ENCODE peak calls at places on chromosome 10, in ten cellular contexts. N is cardiac fibroblast, R is AG04450, C is adrenal gland, O is Peyer's patch, Y is cardiac muscle cell, E is endothelial cell of umbilical vein, H is uterus, I is fibroblast of pulmonary artery, L is WERI-Rb-1. J is an unnamed sample.

GRCh38 chr10:33277135-33277536 is 57.3 kb downstream of the NRP1 start:
- DNase-seq in N (peak), R (no peak), C (peak), O (peak), Y (no peak), E (peak), H (no peak), I (peak), L (no peak), J (no peak)

GRCh38 chr10:132006966-132007365 is 25.2 kb upstream of the BNIP3 start:
- DNase-seq in N (no peak), R (no peak), C (no peak), O (no peak), Y (no peak), E (no peak), H (no peak), I (no peak), L (no peak), J (no peak)

GRCh38 chr10:132654708-132655661 is 117.4 kb downstream of the INPP5A start:
- DNase-seq in N (peak), R (peak), C (peak), O (peak), Y (peak), E (peak), H (peak), I (peak), L (peak), J (no peak)

GRCh38 chr10:104038537-104038936 is 47.1 kb downstream of the COL17A1 start:
- DNase-seq in N (no peak), R (no peak), C (no peak), O (no peak), Y (no peak), E (no peak), H (no peak), I (no peak), L (no peak), J (no peak)

GRCh38 chr10:31921031-31921430 is 7.6 kb downstream of the ARHGAP12 start:
- DNase-seq in N (no peak), R (no peak), C (no peak), O (no peak), Y (no peak), E (no peak), H (no peak), I (no peak), L (no peak), J (no peak)

GRCh38 chr10:58206251-58206650 is 61.4 kb downstream of the IPMK start:
- DNase-seq in N (no peak), R (no peak), C (no peak), O (no peak), Y (no peak), E (no peak), H (no peak), I (no peak), L (no peak), J (no peak)

GRCh38 chr10:132058793-132059759 is 6.7 kb upstream of the JAKMIP3 start:
- DNase-seq in N (no peak), R (no peak), C (no peak), O (peak), Y (no peak), E (no peak), H (no peak), I (no peak), L (no peak), J (no peak)

GRCh38 chr10:114073787-114074186 is 30.1 kb downstream of the ADRB1 start:
- DNase-seq in N (no peak), R (no peak), C (no peak), O (peak), Y (no peak), E (no peak), H (no peak), I (no peak), L (peak), J (no peak)

GRCh38 chr10:104327745-104328635 is 10.3 kb downstream of the ITPRIP start:
- DNase-seq in N (peak), R (no peak), C (no peak), O (peak), Y (peak), E (peak), H (no peak), I (peak), L (no peak), J (no peak)

GRCh38 chr10:105549731-105550130 is 908.6 kb downstream of the SORCS3 start:
- DNase-seq in N (no peak), R (no peak), C (no peak), O (no peak), Y (no peak), E (no peak), H (no peak), I (no peak), L (no peak), J (no peak)

GRCh38 chr10:3741688-3742461 is 43.1 kb downstream of the KLF6 start:
- DNase-seq in N (no peak), R (no peak), C (no peak), O (no peak), Y (peak), E (no peak), H (no peak), I (peak), L (no peak), J (no peak)

GRCh38 chr10:92572362-92573090 is 1.4 kb downstream of the IDE start:
- DNase-seq in N (no peak), R (no peak), C (no peak), O (no peak), Y (no peak), E (peak), H (no peak), I (no peak), L (peak), J (no peak)

GRCh38 chr10:83253272-83253671 is 886.0 kb upstream of the GHITM start:
- DNase-seq in N (no peak), R (no peak), C (no peak), O (no peak), Y (no peak), E (no peak), H (no peak), I (no peak), L (no peak), J (no peak)

GRCh38 chr10:65394898-65395297 is 1530.9 kb upstream of the LRRTM3 start:
- DNase-seq in N (peak), R (no peak), C (no peak), O (no peak), Y (peak), E (peak), H (no peak), I (peak), L (no peak), J (peak)

GRCh38 chr10:93469454-93469853 is 12.7 kb downstream of the MYOF start:
- DNase-seq in N (no peak), R (no peak), C (no peak), O (no peak), Y (no peak), E (no peak), H (no peak), I (no peak), L (no peak), J (no peak)

GRCh38 chr10:67242531-67242930 is 316.7 kb downstream of the LRRTM3 start:
- DNase-seq in N (no peak), R (no peak), C (no peak), O (no peak), Y (no peak), E (no peak), H (no peak), I (no peak), L (no peak), J (no peak)

GRCh38 chr10:61821153-61821552 is 80.3 kb upstream of the ARID5B start:
- DNase-seq in N (no peak), R (no peak), C (no peak), O (no peak), Y (no peak), E (no peak), H (no peak), I (no peak), L (no peak), J (peak)

GRCh38 chr10:5596611-5597341 is 69.6 kb downstream of the ASB13 start:
- DNase-seq in N (no peak), R (no peak), C (no peak), O (no peak), Y (no peak), E (no peak), H (no peak), I (no peak), L (no peak), J (no peak)

GRCh38 chr10:42574336-42574735 is 64.0 kb downstream of the ZNF33B start:
- DNase-seq in N (no peak), R (no peak), C (no peak), O (no peak), Y (no peak), E (no peak), H (no peak), I (no peak), L (no peak), J (no peak)

GRCh38 chr10:33180390-33180789 is 154.1 kb downstream of the NRP1 start:
- DNase-seq in N (peak), R (no peak), C (no peak), O (no peak), Y (no peak), E (no peak), H (no peak), I (no peak), L (no peak), J (no peak)

GRCh38 chr10:113856563-113856962 is 2.1 kb downstream of the NHLRC2 start:
- DNase-seq in N (peak), R (no peak), C (no peak), O (no peak), Y (no peak), E (peak), H (no peak), I (peak), L (no peak), J (no peak)

GRCh38 chr10:124341768-124342135 is 77.0 kb downstream of the OAT start:
- DNase-seq in N (no peak), R (no peak), C (no peak), O (peak), Y (no peak), E (no peak), H (no peak), I (no peak), L (no peak), J (no peak)

GRCh38 chr10:101775273-101776131 is at the start of gene FGF8:
- DNase-seq in N (no peak), R (no peak), C (no peak), O (peak), Y (no peak), E (no peak), H (no peak), I (no peak), L (no peak), J (no peak)

GRCh38 chr10:69318087-69318996 is 40.0 kb downstream of the HK1 start:
- DNase-seq in N (peak), R (no peak), C (peak), O (peak), Y (peak), E (peak), H (peak), I (peak), L (peak), J (no peak)

GRCh38 chr10:74021248-74022055 is 23.5 kb downstream of the VCL start:
- DNase-seq in N (peak), R (peak), C (no peak), O (no peak), Y (peak), E (peak), H (no peak), I (peak), L (no peak), J (no peak)

GRCh38 chr10:122822973-122823690 is 22.5 kb downstream of the CUZD1 start:
- DNase-seq in N (no peak), R (no peak), C (no peak), O (no peak), Y (no peak), E (no peak), H (no peak), I (no peak), L (no peak), J (no peak)

DNA sequence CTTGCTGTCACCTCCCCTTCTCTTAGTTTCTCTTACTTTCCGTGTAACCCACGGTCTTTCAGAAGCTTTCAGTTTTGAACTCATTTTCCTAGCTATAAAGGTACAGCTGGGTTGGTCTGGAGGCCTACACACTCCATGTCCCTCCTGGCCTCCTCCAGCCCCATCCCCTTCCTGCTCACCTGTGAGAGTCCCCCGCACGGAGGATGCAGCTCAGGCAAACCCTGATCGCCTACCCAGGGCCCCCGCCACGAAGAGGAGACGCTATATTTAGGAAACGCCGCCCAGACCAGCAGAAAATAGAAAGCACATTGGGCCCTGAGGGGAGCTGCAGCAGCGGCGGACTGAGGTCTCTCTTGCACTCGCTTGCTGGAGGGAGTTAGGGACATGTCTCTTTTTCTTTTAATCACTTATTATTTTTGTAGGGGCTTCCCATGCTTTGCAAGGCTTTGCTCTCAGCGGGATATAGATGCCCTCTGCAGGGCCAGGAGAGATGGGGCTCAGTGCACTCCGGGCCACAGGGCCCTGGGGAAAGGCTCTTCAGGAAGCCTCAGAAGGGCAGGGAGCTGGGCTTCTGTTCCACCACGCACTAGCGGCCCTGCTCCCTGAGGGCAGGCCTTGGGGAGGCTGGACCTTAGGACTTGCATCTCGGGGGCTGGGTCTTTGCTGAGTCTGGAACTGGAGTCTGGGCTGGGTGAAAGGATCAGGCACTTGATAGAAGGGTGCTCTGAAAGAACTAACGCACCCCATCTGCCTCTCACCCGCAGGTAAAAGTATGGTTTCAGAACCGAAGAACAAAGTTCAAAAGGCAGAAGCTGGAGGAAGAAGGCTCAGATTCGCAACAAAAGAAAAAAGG is 5.0 kb downstream of the EMX2 start:
- DNase-seq in N (no peak), R (no peak), C (no peak), O (no peak), Y (no peak), E (no peak), H (no peak), I (no peak), L (no peak), J (no peak)
- H3K4me3 ChIP-seq in N (no peak), R (no peak), C (no peak), O (no peak), Y (no peak), E (no peak), H (peak), I (no peak), L (no peak), J (peak)

GRCh38 chr10:79346388-79347225 is 662 bp upstream of the PPIF start:
- DNase-seq in N (no peak), R (no peak), C (no peak), O (no peak), Y (no peak), E (no peak), H (no peak), I (no peak), L (peak), J (no peak)

GRCh38 chr10:79347226-79347893 is at the start of gene PPIF:
- DNase-seq in N (peak), R (peak), C (peak), O (peak), Y (peak), E (peak), H (peak), I (peak), L (peak), J (no peak)

GRCh38 chr10:79349072-79349491 is 1.8 kb downstream of the PPIF start:
- DNase-seq in N (no peak), R (no peak), C (no peak), O (no peak), Y (no peak), E (no peak), H (no peak), I (no peak), L (no peak), J (no peak)

GRCh38 chr10:79348640-79348988 is 1.3 kb downstream of the PPIF start:
- DNase-seq in N (peak), R (no peak), C (peak), O (no peak), Y (peak), E (no peak), H (no peak), I (peak), L (no peak), J (no peak)

DNA sequence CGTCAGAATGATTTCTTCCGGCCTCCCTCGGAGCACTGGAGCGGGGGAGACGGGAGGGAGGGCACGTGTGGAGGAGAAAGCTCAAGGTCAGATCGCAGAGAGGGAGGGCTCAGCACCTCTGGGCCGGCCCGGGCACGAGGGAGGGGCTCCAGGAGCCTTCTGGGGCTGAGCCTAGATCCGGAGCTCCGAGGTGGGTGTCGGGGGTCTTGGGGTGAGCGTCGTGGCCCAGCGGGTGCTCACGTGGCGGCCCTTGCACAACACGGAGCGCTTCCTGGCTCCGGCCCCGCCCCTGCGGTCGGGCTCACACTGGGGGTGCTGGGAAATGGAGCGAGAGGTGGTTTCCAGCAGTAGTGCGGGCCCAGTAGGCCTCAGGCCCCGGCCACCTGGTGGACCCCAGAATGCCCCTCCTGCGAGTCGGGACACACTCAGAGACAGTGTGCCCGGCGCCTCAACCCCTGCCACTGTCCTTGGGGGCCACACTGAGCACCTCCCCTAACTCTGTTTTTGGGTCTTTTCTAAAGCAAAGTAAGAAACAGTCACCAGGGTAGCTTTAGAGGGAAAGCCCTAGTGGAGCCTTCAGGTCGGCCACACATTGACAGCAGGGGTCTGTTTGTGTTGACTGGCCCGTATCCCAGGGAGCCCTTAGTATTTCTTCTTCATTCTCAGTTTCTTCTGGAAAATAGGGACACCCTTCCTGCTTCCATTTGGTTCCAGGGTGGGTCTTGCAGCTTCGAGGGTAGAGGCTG is 798 bp downstream of the PPIF start:
- DNase-seq in N (peak), R (peak), C (peak), O (peak), Y (peak), E (peak), H (peak), I (peak), L (peak), J (no peak)
- TF ChIP-seq CTCF in N (peak), R (peak), C (no peak), O (no peak), Y (no peak), E (no peak), H (peak), I (no peak), L (no peak), J (peak)

GRCh38 chr10:48610585-48611093 is 5.8 kb upstream of the ARHGAP22 start:
- DNase-seq in N (no peak), R (no peak), C (peak), O (no peak), Y (no peak), E (no peak), H (no peak), I (no peak), L (peak), J (no peak)
- H3K4me3 ChIP-seq in N (no peak), R (no peak), C (no peak), O (no peak), Y (no peak), E (no peak), H (no peak), I (no peak), L (no peak), J (no peak)

DNA sequence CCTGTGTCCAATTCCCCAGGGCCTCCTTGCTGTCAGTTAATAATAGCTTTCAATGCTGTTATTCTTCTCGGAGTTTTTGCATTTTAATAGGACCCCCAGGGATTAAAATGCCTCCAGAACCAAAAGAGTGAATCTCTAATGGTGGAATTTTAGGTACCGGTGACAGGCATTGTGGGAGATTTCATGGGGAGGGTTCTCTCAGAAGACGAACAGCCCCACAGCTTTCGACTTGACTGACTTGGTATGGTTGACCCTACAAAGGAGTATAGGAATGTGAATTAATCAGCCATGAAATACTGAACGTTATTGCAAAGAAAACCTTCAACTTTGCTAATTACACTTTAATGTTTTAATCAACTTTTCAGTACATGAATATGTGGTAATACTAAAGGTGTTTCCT is 206.3 kb upstream of the FZD8 start:
- DNase-seq in N (no peak), R (no peak), C (no peak), O (no peak), Y (no peak), E (no peak), H (no peak), I (no peak), L (no peak), J (no peak)
- TF ChIP-seq CTCF in N (no peak), R (no peak), C (no peak), O (no peak), Y (no peak), E (no peak), H (no peak), I (no peak), L (no peak), J (no peak)

DNA sequence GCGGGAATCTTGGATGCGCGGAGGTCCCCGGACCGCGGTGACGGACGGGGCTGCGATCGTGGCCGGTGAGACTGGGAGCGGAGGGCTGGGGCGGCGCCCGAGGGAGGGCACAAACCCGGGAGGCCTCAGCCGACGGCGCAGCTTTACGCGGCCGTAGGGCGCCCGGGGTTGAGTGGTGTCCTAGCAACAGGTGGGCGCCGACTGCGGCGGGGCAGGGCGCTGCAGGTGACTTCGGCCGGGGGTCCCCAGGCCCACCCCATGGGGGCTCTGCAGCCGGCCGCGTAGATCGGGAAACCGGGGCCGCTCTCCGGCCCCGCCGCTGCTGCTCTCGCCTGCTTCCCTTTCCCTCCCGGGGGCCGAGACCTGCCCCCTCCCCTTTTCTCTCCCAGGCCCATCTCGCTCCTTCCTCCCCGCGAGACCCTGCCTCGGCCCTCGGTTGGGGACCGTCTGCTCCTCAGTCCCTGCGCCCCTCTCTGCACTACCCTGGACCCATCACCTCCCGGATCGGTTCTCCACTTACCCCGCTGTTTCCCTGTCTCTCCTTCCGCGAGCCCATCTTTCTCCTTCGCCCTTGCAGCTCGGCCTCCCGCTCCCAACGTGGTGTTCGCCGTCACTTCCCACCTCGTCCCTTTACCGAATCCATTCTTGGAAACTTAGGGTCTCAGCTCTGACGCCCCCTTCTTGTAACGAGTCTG is 18.4 kb upstream of the ACBD5 start:
- DNase-seq in N (no peak), R (no peak), C (no peak), O (peak), Y (no peak), E (no peak), H (no peak), I (no peak), L (no peak), J (no peak)
- H3K4me3 ChIP-seq in N (peak), R (peak), C (no peak), O (peak), Y (peak), E (peak), H (peak), I (peak), L (no peak), J (peak)

GRCh38 chr10:26112532-26112931 is 104.0 kb upstream of the GAD2 start:
- DNase-seq in N (no peak), R (no peak), C (no peak), O (no peak), Y (no peak), E (no peak), H (no peak), I (no peak), L (no peak), J (no peak)
- TF ChIP-seq CTCF in N (no peak), R (no peak), C (no peak), O (no peak), Y (no peak), E (no peak), H (no peak), I (no peak), L (no peak), J (no peak)